ENCODE peak calls at places on chromosomes 3 and 15, in eight cellular contexts. C, F, E, T, U, L, Q and A are unnamed samples.

GRCh38 chr15:38454687-38455071 is 752 bp downstream of the FAM98B start:
- DNase-seq in C (no peak), F (no peak), E (no peak), T (no peak), U (no peak), L (no peak), Q (no peak), A (no peak)

GRCh38 chr3:55207744-55208143 is 279.4 kb downstream of the WNT5A start:
- DNase-seq in C (no peak), F (no peak), E (no peak), T (no peak), U (no peak), L (no peak), Q (no peak), A (no peak)

GRCh38 chr15:99632521-99632920 is 66.7 kb downstream of the MEF2A start:
- DNase-seq in C (no peak), F (no peak), E (no peak), T (no peak), U (no peak), L (no peak), Q (no peak), A (no peak)

GRCh38 chr3:8709801-8710524 is 23.6 kb upstream of the CAV3 start:
- DNase-seq in C (no peak), F (peak), E (no peak), T (no peak), U (no peak), L (no peak), Q (no peak), A (no peak)

GRCh38 chr3:71972031-71972430 is 187.1 kb upstream of the PROK2 start:
- DNase-seq in C (no peak), F (no peak), E (no peak), T (no peak), U (no peak), L (no peak), Q (no peak), A (no peak)

GRCh38 chr3:138092023-138092422 is 23.4 kb downstream of the DZIP1L start:
- DNase-seq in C (no peak), F (no peak), E (no peak), T (no peak), U (no peak), L (no peak), Q (no peak), A (no peak)

GRCh38 chr3:148970311-148970710 is 21.0 kb upstream of the GYG1 start:
- DNase-seq in C (no peak), F (no peak), E (no peak), T (no peak), U (no peak), L (no peak), Q (no peak), A (no peak)

GRCh38 chr3:57752307-57752706 is 3.8 kb upstream of the SLMAP start:
- DNase-seq in C (no peak), F (no peak), E (no peak), T (no peak), U (no peak), L (no peak), Q (no peak), A (no peak)

GRCh38 chr3:9815986-9816385 is 5.9 kb downstream of the TTLL3 start:
- DNase-seq in C (no peak), F (no peak), E (no peak), T (no peak), U (no peak), L (no peak), Q (no peak), A (no peak)

GRCh38 chr15:59632714-59633113 is 21.1 kb downstream of the GCNT3 start:
- DNase-seq in C (no peak), F (no peak), E (no peak), T (no peak), U (no peak), L (peak), Q (no peak), A (peak)

GRCh38 chr3:43968465-43968864 is 273.2 kb upstream of the TOPAZ1 start:
- DNase-seq in C (no peak), F (no peak), E (no peak), T (no peak), U (no peak), L (peak), Q (no peak), A (no peak)

GRCh38 chr15:42786978-42787377 is 50.0 kb upstream of the CDAN1 start:
- DNase-seq in C (no peak), F (no peak), E (no peak), T (no peak), U (no peak), L (no peak), Q (no peak), A (no peak)

GRCh38 chr3:67654832-67655152 is 380 bp upstream of the SUCLG2 start:
- DNase-seq in C (no peak), F (no peak), E (no peak), T (no peak), U (no peak), L (no peak), Q (no peak), A (no peak)

GRCh38 chr15:29063646-29064045 is 177.9 kb downstream of the APBA2 start:
- DNase-seq in C (no peak), F (no peak), E (no peak), T (no peak), U (no peak), L (no peak), Q (no peak), A (no peak)

GRCh38 chr3:155572085-155572484 is 172.8 kb downstream of the PLCH1 start:
- DNase-seq in C (no peak), F (no peak), E (no peak), T (no peak), U (no peak), L (no peak), Q (no peak), A (no peak)

GRCh38 chr3:180335056-180335455 is 266.9 kb upstream of the TTC14 start:
- DNase-seq in C (no peak), F (no peak), E (no peak), T (no peak), U (no peak), L (no peak), Q (no peak), A (no peak)

GRCh38 chr3:46848271-46849097 is 14.8 kb downstream of the MYL3 start:
- DNase-seq in C (peak), F (peak), E (no peak), T (peak), U (peak), L (peak), Q (no peak), A (peak)